ENCODE peak calls at places on chromosomes 12 and 14, in five cellular contexts. V is fibroblast of pulmonary artery, S is astrocyte of the spinal cord, P is left ventricle myocardium inferior, K is Peyer's patch. G is an unnamed sample.

GRCh38 chr12:48305190-48305589 is 45.5 kb downstream of the ZNF641 start:
- DNase-seq in V (no peak), S (no peak), P (no peak), K (no peak), G (no peak)

GRCh38 chr12:95262808-95263207 is 45.2 kb downstream of the VEZT start:
- DNase-seq in V (peak; percentile 60), S (no peak), P (no peak), K (no peak), G (no peak)

GRCh38 chr12:30964896-30965612 is 38.5 kb downstream of the TSPAN11 start:
- DNase-seq in V (no peak), S (no peak), P (no peak), K (no peak), G (no peak)

GRCh38 chr12:120489018-120489417 is 6.9 kb upstream of the DYNLL1 start:
- DNase-seq in V (no peak), S (no peak), P (no peak), K (no peak), G (no peak)

GRCh38 chr14:100290607-100291304 is 15.5 kb downstream of the SLC25A29 start:
- DNase-seq in V (no peak), S (no peak), P (no peak), K (no peak), G (no peak)

GRCh38 chr12:15001733-15002471 is 29.1 kb downstream of the PDE6H start:
- DNase-seq in V (peak; percentile 53), S (peak; percentile 37), P (peak; percentile 39), K (no peak), G (no peak)

GRCh38 chr12:17015501-17015900 is 409.5 kb upstream of the LMO3 start:
- DNase-seq in V (no peak), S (no peak), P (no peak), K (no peak), G (no peak)

GRCh38 chr14:44449694-44450093 is 57.4 kb downstream of the FSCB start:
- DNase-seq in V (no peak), S (no peak), P (no peak), K (no peak), G (no peak)

GRCh38 chr14:85466678-85467077 is 63.3 kb upstream of the FLRT2 start:
- DNase-seq in V (no peak), S (no peak), P (no peak), K (no peak), G (no peak)

GRCh38 chr12:116188581-116188980 is 88.9 kb downstream of the MED13L start:
- DNase-seq in V (no peak), S (no peak), P (no peak), K (no peak), G (no peak)

GRCh38 chr12:10607885-10608458 is 5.4 kb downstream of the MAGOHB start:
- DNase-seq in V (peak; percentile 35), S (peak; percentile 29), P (no peak), K (no peak), G (no peak)

GRCh38 chr14:45970589-45970988 is 681.0 kb downstream of the RPL10L start:
- DNase-seq in V (no peak), S (no peak), P (no peak), K (no peak), G (no peak)

GRCh38 chr14:63388766-63389431 is 70.2 kb upstream of the GPHB5 start:
- DNase-seq in V (peak; percentile 76), S (peak; percentile 55), P (peak; percentile 53), K (peak; percentile 33), G (peak; percentile 11)

GRCh38 chr14:65255583-65256443 is 153.5 kb upstream of the MAX start:
- DNase-seq in V (peak; percentile 38), S (no peak), P (no peak), K (no peak), G (no peak)

GRCh38 chr12:46487567-46488131 is 115.1 kb upstream of the SLC38A2 start:
- DNase-seq in V (no peak), S (no peak), P (no peak), K (no peak), G (no peak)

GRCh38 chr14:64766430-64767151 is 62.4 kb downstream of the PLEKHG3 start:
- DNase-seq in V (no peak), S (no peak), P (no peak), K (no peak), G (no peak)

GRCh38 chr12:8780389-8780788 is 42.0 kb upstream of the A2ML1 start:
- DNase-seq in V (peak; percentile 59), S (peak; percentile 55), P (no peak), K (no peak), G (peak; percentile 18)

GRCh38 chr14:91906374-91906773 is 39.0 kb upstream of the TC2N start:
- DNase-seq in V (no peak), S (no peak), P (no peak), K (no peak), G (no peak)

GRCh38 chr14:104545151-104545931 is 34.2 kb upstream of the C14orf180 start:
- DNase-seq in V (no peak), S (no peak), P (no peak), K (no peak), G (no peak)

GRCh38 chr14:70011098-70011497 is 131.9 kb downstream of the SMOC1 start:
- DNase-seq in V (no peak), S (no peak), P (no peak), K (no peak), G (no peak)

GRCh38 chr14:60226296-60226695 is 22.7 kb upstream of the PPM1A start:
- DNase-seq in V (no peak), S (no peak), P (no peak), K (no peak), G (no peak)

GRCh38 chr12:84772281-84772680 is 140.3 kb downstream of the SLC6A15 start:
- DNase-seq in V (no peak), S (peak; percentile 35), P (no peak), K (no peak), G (no peak)

GRCh38 chr12:48015129-48015528 is 10.9 kb upstream of the COL2A1 start:
- DNase-seq in V (no peak), S (no peak), P (no peak), K (no peak), G (no peak)

GRCh38 chr14:54976316-54976715 is 50.6 kb downstream of the WDHD1 start:
- DNase-seq in V (peak; percentile 85), S (peak; percentile 82), P (no peak), K (no peak), G (peak; percentile 38)

GRCh38 chr12:26058308-26058707 is 66.5 kb downstream of the BHLHE41 start:
- DNase-seq in V (no peak), S (no peak), P (no peak), K (no peak), G (no peak)

GRCh38 chr12:110355080-110355479 is 48.4 kb downstream of the ANAPC7 start:
- DNase-seq in V (no peak), S (no peak), P (no peak), K (no peak), G (no peak)

GRCh38 chr12:109291531-109292341 is 17.3 kb downstream of the FOXN4 start:
- DNase-seq in V (peak; percentile 9), S (peak; percentile 24), P (peak; percentile 74), K (no peak), G (no peak)

DNA sequence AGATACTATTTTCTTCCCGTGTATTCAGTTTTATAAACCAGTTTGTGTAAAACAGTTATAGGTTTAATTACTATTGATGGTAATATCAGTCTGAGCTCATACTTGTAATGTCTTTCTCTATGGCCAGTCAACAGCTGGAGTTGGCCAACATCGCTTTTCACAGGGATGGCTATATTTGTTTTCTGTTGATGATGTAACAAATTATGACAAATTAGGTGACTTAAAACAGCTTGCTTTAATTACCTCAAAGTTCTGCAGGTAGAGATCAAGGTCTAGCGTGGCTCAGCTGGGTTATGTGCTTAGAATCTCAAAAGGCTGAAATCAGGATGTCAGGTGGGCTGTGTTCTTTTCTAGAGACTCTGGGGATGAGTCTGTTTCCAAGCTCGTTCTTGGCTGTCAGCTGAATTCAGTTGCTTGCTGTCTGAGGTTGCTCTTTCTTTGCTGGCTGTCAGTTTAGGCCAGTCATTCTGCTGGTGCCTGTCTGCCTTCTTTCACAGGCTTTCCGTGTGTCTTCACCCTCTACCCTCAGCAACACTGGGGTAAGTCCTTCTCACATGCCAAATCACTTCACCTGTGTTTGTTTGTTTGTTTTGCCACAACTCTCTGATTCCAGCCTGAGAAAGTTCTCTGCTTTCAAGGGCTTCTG is 370.2 kb upstream of the E2F7 start:
- DNase-seq in V (no peak), S (no peak), P (no peak), K (no peak), G (no peak)
- H3K4me3 ChIP-seq in V (no peak overlapping the region), S (no peak overlapping the region), P (no peak overlapping the region), K (no peak overlapping the region), G (no peak overlapping the region)

GRCh38 chr12:11829764-11830194 is 180.3 kb downstream of the ETV6 start:
- DNase-seq in V (no peak), S (no peak), P (no peak), K (no peak), G (no peak)

GRCh38 chr12:11824736-11825135 is 175.3 kb downstream of the ETV6 start:
- DNase-seq in V (peak; percentile 78), S (no peak), P (no peak), K (no peak), G (no peak)

GRCh38 chr12:11825278-11825677 is 175.8 kb downstream of the ETV6 start:
- DNase-seq in V (no peak), S (no peak), P (no peak), K (no peak), G (no peak)

GRCh38 chr12:11826607-11827006 is 177.1 kb downstream of the ETV6 start:
- DNase-seq in V (no peak), S (no peak), P (no peak), K (no peak), G (no peak)

GRCh38 chr12:11827096-11827841 is 177.8 kb downstream of the ETV6 start:
- DNase-seq in V (no peak), S (no peak), P (no peak), K (no peak), G (no peak)
- H3K4me3 ChIP-seq in V (no peak overlapping the region), S (no peak overlapping the region), P (no peak overlapping the region), K (no peak overlapping the region), G (peak overlapping the region; percentile 26)

DNA sequence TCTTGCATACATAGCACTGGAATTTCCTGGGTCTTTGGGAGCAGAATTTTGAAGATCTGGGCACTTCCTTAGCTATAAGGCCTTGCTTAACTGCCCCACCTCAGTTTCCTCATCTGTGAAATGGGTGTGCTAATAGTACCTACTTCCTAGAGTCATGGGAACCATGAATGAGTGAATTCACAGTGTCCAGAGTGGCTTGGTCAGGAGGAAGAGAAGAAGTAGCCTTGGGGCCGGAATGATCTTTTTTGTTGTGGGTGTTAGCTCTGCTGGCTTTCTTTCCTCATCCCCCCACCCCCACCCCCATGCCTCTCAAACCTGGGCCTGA is 2.4 kb downstream of the SH2B3 start:
- DNase-seq in V (no peak), S (no peak), P (no peak), K (no peak), G (no peak)
- H3K4me3 ChIP-seq in V (peak overlapping the region; percentile 90), S (peak overlapping the region; percentile 96), P (peak overlapping the region; percentile 96), K (no peak overlapping the region), G (no peak overlapping the region)

DNA sequence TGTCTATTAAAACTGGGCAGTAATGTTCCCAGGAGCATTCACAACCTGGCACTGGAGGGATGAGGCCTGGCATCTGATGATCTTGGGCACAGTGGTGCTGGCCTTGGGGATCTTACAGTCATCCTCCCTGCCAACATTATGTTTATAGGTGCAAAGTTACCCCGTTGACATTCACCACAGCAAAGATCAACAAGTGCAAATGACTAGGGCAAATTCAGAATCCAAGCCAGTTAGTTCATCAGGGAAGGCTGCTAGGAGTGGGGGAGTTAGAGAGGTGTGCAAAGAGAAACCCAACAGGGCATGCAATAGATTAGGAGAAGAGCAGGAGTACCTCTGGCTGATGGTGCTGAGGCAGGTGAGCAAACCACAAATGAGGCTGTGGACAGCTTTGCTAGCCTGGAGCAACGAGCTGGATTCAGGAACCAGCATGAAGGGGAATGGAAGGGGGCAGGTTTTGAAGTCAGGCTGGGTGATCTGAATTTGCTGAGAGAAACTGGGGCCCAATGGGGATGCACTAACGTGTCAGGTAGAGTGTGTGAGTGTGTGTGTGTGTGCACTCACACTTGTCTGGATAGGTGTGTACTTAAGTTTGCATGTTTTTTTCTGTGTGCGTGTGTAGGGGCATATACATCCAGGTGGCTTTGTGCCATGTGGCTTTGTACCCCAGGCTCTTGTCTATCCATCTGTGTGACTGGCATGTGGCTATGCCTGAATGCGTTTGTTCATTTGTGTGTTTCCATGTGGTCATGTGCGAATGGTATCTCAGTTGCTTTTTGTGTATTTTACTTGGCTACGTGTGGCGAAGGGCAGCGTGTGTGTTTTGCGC is 1.6 kb downstream of the CISTR start:
- DNase-seq in V (no peak), S (no peak), P (no peak), K (peak; percentile 32), G (no peak)
- H3K4me3 ChIP-seq in V (no peak overlapping the region), S (no peak overlapping the region), P (peak overlapping the region; percentile 73), K (no peak overlapping the region), G (no peak overlapping the region)

G was measured in skeletal muscle cell.